ENCODE peak calls at places on chromosomes 1 and 21, in four cellular contexts. M is H9, A is H1, R is IMR-90. H is an unnamed sample.
A peak's percentile ranks its signal among the peaks of the same experiment; 100 is the strongest.

GRCh38 chr1:175848329-175848728 is 104.9 kb upstream of the TNR start:
- DNase-seq in A (no peak), M (no peak), R (no peak), H (no peak)

GRCh38 chr1:220892086-220892376 is 12.8 kb downstream of the HLX start:
- DNase-seq in M (no peak), R (no peak), A (no peak), H (no peak)

GRCh38 chr1:103525607-103526507 is at the start of gene RNPC3:
- DNase-seq in R (peak; percentile 91), A (peak; percentile 82), M (peak; percentile 83), H (peak; percentile 92)

GRCh38 chr1:3727042-3727824 is 25.0 kb upstream of the CCDC27 start:
- DNase-seq in M (peak; percentile 80), A (peak; percentile 83), R (no peak), H (peak; percentile 57)

GRCh38 chr21:38699048-38699447 is 106.7 kb upstream of the ETS2 start:
- DNase-seq in R (no peak), M (peak; percentile 46), A (peak; percentile 63), H (peak; percentile 47)

GRCh38 chr1:63557365-63557987 is 34.2 kb downstream of the EFCAB7 start:
- DNase-seq in M (peak; percentile 34), A (peak; percentile 72), R (peak; percentile 67), H (peak; percentile 66)

GRCh38 chr1:88935522-88936222 is 44.3 kb upstream of the GTF2B start:
- DNase-seq in R (peak; percentile 52), M (no peak), A (no peak), H (peak; percentile 18)

GRCh38 chr1:157289001-157289400 is 150.8 kb upstream of the ETV3 start:
- DNase-seq in M (no peak), R (no peak), A (no peak), H (no peak)

GRCh38 chr1:101198842-101199636 is 37.8 kb upstream of the S1PR1 start:
- DNase-seq in M (no peak), A (no peak), R (no peak), H (no peak)

GRCh38 chr1:7680791-7681165 is 90.3 kb upstream of the VAMP3 start:
- DNase-seq in A (peak; percentile 58), R (no peak), M (peak; percentile 45), H (no peak)

GRCh38 chr1:29210278-29211085 is 20.3 kb downstream of the MECR start:
- DNase-seq in A (no peak), M (no peak), R (no peak), H (no peak)

GRCh38 chr1:65820983-65821382 is 28.3 kb downstream of the PDE4B start:
- DNase-seq in A (no peak), M (no peak), R (peak; percentile 97), H (peak; percentile 7)

GRCh38 chr1:31707711-31708110 is 3.9 kb upstream of the COL16A1 start:
- DNase-seq in R (peak; percentile 80), A (no peak), M (no peak), H (peak; percentile 39)

GRCh38 chr21:44869860-44870747 is 3.4 kb downstream of the PTTG1IP start:
- DNase-seq in A (no peak), R (peak; percentile 96), M (peak; percentile 64), H (peak; percentile 94)

GRCh38 chr1:152533327-152533938 is 19.2 kb downstream of the CRCT1 start:
- DNase-seq in M (no peak), A (peak; percentile 62), R (peak; percentile 15), H (peak; percentile 57)

GRCh38 chr1:75438355-75438754 is 172.6 kb downstream of the SLC44A5 start:
- DNase-seq in M (no peak), A (no peak), R (no peak), H (no peak)

GRCh38 chr1:37308571-37308960 is 165.8 kb upstream of the ZC3H12A start:
- DNase-seq in R (no peak), M (no peak), A (no peak), H (peak; percentile 44)

GRCh38 chr1:181090653-181091126 is 2.2 kb downstream of the IER5 start:
- DNase-seq in M (no peak), R (no peak), A (no peak), H (no peak)

GRCh38 chr1:201941420-201942128 is 4.8 kb downstream of the LMOD1 start:
- DNase-seq in R (no peak), A (peak; percentile 83), M (peak; percentile 95), H (peak; percentile 96)

GRCh38 chr1:221511797-221512196 is 230.1 kb downstream of the DUSP10 start:
- DNase-seq in A (no peak), M (no peak), R (no peak), H (peak; percentile 99)

GRCh38 chr1:69671363-69672010 is 103.8 kb downstream of the LRRC7 start:
- DNase-seq in M (no peak), A (no peak), R (no peak), H (peak; percentile 13)

GRCh38 chr1:26961826-26962225 is 1.6 kb upstream of the KDF1 start:
- DNase-seq in R (peak; percentile 98), A (no peak), M (no peak), H (no peak)

GRCh38 chr1:180982424-180982823 is 40.2 kb downstream of the STX6 start:
- DNase-seq in R (no peak), M (no peak), A (no peak), H (no peak)

GRCh38 chr1:151047925-151048644 is 534 bp downstream of the C1orf56 start:
- DNase-seq in R (peak; percentile 57), A (peak; percentile 85), M (peak; percentile 87), H (peak; percentile 89)

GRCh38 chr1:6491480-6491962 is at the start of gene PLEKHG5:
- DNase-seq in R (peak; percentile 86), M (peak; percentile 71), A (no peak), H (peak; percentile 90)

GRCh38 chr21:41487082-41487481 is 20.9 kb downstream of the TMPRSS2 start:
- DNase-seq in R (no peak), A (no peak), M (no peak), H (no peak)

GRCh38 chr1:221263831-221264767 is 384.9 kb downstream of the HLX start:
- DNase-seq in M (peak; percentile 73), A (peak; percentile 57), R (peak; percentile 89), H (peak; percentile 88)

GRCh38 chr1:156516821-156517220 is 16.2 kb upstream of the MEF2D start:
- DNase-seq in A (no peak), M (no peak), R (no peak), H (no peak)

GRCh38 chr21:35624896-35625295 is 435.4 kb downstream of the SETD4 start:
- DNase-seq in R (no peak), A (no peak), M (no peak), H (no peak)

GRCh38 chr1:47767741-47768100 is 229.5 kb downstream of the TRABD2B start:
- DNase-seq in M (no peak), R (no peak), A (no peak), H (no peak)

GRCh38 chr1:246404078-246404477 is 103.0 kb downstream of the SMYD3 start:
- DNase-seq in M (no peak), A (no peak), R (no peak), H (no peak)

GRCh38 chr1:20216574-20216973 is 30.3 kb upstream of the PLA2G2C start:
- DNase-seq in M (no peak), A (no peak), R (peak; percentile 10), H (peak; percentile 64)

GRCh38 chr1:3918966-3919611 is 19.0 kb upstream of the C1orf174 start:
- DNase-seq in M (no peak), A (no peak), R (no peak), H (no peak)

DNA sequence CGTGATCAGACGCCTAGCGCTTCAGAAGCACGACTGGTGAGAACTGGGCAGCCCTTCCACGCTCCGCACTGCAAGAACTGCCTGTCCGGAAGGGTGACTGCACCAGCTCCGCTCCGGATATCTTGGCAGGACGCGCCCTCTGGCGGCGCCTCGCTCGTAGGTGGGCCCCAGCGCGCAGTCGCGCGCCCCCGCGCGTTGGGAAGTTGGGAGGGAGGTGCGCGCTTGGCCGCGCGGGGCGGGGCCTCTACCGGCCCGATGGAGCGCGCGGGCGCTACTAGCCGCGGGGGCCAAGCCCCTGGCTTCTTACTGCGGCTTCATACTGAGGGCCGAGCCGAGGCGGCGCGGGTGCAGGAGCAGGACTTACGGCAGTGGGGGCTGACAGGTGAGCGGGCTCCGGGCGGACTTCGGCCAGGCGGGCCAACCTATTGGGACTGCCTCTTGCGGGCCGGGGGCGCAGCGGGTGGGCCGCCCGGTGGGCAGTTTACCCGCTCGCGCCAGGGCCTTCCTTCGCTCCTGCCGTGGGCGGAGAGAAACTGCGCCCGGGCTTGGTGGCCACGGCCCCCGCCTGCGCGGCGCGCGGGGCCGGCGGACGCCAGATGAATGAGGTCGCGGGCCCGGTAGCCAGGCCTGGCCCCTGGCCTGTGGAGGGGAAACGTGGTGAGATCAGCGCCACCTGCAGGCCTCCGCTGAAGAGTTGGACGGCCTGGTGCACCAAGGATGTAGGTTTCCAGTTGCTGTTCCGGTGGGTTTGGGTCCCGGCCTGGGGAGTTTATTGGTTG is at the start of gene CHD1L:
- DNase-seq in R (peak; percentile 95), A (peak; percentile 93), M (peak; percentile 95), H (peak; percentile 96)
- H3K23ac ChIP-seq in R (peak within 1 kb of the TSS; percentile 55), A (no peak within 1 kb of the TSS), M (peak within 1 kb of the TSS; percentile 55), H (no peak within 1 kb of the TSS)

DNA sequence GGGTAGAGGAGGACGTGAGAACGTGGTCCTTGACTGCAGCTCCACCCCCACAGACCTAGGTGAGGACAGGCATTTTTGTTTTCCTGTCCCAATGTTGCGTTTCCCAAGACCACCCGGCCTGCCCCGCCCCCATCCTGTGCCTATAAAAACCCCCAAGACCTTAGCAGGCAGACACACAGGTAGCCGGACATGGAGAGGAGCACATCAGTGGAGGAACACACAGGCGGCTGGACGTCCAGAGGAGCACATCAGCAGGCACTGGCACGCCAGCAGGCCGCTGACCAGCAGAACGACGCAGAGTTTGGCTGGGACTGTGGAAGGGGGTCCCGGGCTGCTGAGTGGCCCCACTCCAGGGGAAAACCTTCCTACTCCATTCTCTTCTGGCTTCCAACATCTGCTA is 12.7 kb upstream of the HMGCL start:
- DNase-seq in A (peak; percentile 56), R (no peak), M (peak; percentile 31), H (peak; percentile 7)
- H4K8ac ChIP-seq in A (no peak overlapping the region), R (no peak overlapping the region), M (no peak overlapping the region), H (no peak overlapping the region)

DNA sequence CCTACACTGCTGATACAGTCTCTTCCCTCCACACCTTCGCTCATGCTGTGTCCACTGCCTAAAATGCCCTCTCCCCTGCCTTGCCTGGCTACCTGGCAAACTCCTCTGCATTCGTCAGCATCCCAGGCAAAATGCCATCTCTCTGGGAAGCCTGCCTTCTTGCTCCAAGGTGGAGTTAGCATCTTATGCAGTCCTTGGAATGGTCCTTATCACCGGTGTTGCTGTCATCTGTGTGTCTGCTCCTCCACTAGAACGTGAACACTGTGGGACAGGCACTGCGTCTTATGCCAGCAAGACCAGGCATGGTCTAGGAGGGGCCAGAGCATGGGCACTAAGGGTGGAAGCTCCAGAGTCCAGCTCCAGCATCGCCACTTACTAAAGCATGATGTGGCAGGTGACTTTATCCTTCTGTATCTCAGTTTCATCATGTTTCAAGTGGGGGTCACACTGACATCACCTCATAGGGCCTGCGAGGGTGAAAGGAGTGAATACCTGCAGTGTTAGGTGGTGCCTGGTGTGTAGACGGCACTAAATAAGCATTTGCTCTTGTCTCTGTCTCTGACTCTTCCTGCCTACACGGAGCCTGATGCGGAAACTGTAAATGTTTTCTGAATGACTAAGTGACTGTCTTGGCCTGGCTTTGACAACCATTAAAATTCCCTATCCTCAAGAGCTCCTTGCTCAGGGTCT is 211.7 kb downstream of the MATN1 start:
- DNase-seq in M (peak; percentile 19), R (peak; percentile 6), A (peak; percentile 41), H (peak; percentile 84)
- H3K56ac ChIP-seq in M (no peak overlapping the region), R (no peak overlapping the region), A (no peak overlapping the region), H (no peak overlapping the region)

GRCh38 chr1:18917071-18917799 is 14.9 kb upstream of the ALDH4A1 start:
- DNase-seq in R (no peak), A (no peak), M (no peak), H (no peak)

GRCh38 chr1:18919949-18920348 is 17.6 kb upstream of the ALDH4A1 start:
- DNase-seq in A (no peak), M (no peak), R (no peak), H (no peak)

GRCh38 chr1:18920931-18921330 is 18.6 kb upstream of the ALDH4A1 start:
- DNase-seq in A (no peak), R (no peak), M (no peak), H (no peak)

GRCh38 chr1:18919174-18919905 is 17.0 kb upstream of the ALDH4A1 start:
- DNase-seq in A (no peak), M (no peak), R (no peak), H (peak; percentile 39)

GRCh38 chr1:18918417-18918816 is 16.1 kb upstream of the ALDH4A1 start:
- DNase-seq in A (no peak), M (no peak), R (no peak), H (no peak)
- H3K23ac ChIP-seq in A (no peak overlapping the region), M (no peak overlapping the region), R (no peak overlapping the region), H (no peak overlapping the region)

H was measured in mesendoderm.